ENCODE peak calls at places on chromosomes 3 and 15, in nine cellular contexts. One of them, this sample, is unnamed.
A peak's percentile ranks its signal among the peaks of the same experiment; 100 is the strongest.

GRCh38 chr3:194682189-194682588 is 3.5 kb upstream of the FAM43A start:
- DNase-seq in posterior cingulate gyrus: no peak
- DNase-seq in Right ventricle myocardium inferior: no peak
- DNase-seq in HCEC 1CT: no peak
- DNase-seq in activated effector memory CD4-positive, alpha-beta T cell treated with anti-CD3 and anti-CD28 coated beads, Interleukin-2, amount 50 U/mL, for 16 hours: peak; percentile 25
- DNase-seq in T-helper 1 cell: no peak
- DNase-seq in A549: peak; percentile 13
- DNase-seq in CD8-positive, alpha-beta memory T cell: no peak
- DNase-seq in H9: no peak
- DNase-seq in this sample: no peak

GRCh38 chr15:50145451-50145872 is 26.4 kb upstream of the ATP8B4 start:
- DNase-seq in posterior cingulate gyrus: no peak
- DNase-seq in Right ventricle myocardium inferior: no peak
- DNase-seq in HCEC 1CT: peak; percentile 75
- DNase-seq in activated effector memory CD4-positive, alpha-beta T cell treated with anti-CD3 and anti-CD28 coated beads, Interleukin-2, amount 50 U/mL, for 16 hours: no peak
- DNase-seq in T-helper 1 cell: no peak
- DNase-seq in A549: peak; percentile 65
- DNase-seq in CD8-positive, alpha-beta memory T cell: peak; percentile 30
- DNase-seq in H9: no peak
- DNase-seq in this sample: peak; percentile 61

GRCh38 chr3:192840143-192840836 is 77.4 kb downstream of the MB21D2 start:
- DNase-seq in posterior cingulate gyrus: no peak
- DNase-seq in Right ventricle myocardium inferior: no peak
- DNase-seq in HCEC 1CT: no peak
- DNase-seq in activated effector memory CD4-positive, alpha-beta T cell treated with anti-CD3 and anti-CD28 coated beads, Interleukin-2, amount 50 U/mL, for 16 hours: no peak
- DNase-seq in T-helper 1 cell: no peak
- DNase-seq in A549: no peak
- DNase-seq in CD8-positive, alpha-beta memory T cell: no peak
- DNase-seq in H9: no peak
- DNase-seq in this sample: no peak

GRCh38 chr3:195929452-195929851 is 21.1 kb upstream of the TNK2 start:
- DNase-seq in posterior cingulate gyrus: no peak
- DNase-seq in Right ventricle myocardium inferior: no peak
- DNase-seq in HCEC 1CT: no peak
- DNase-seq in activated effector memory CD4-positive, alpha-beta T cell treated with anti-CD3 and anti-CD28 coated beads, Interleukin-2, amount 50 U/mL, for 16 hours: no peak
- DNase-seq in T-helper 1 cell: no peak
- DNase-seq in A549: no peak
- DNase-seq in CD8-positive, alpha-beta memory T cell: no peak
- DNase-seq in H9: no peak
- DNase-seq in this sample: no peak

GRCh38 chr3:43290961-43291360 is 4.6 kb downstream of the SNRK start:
- DNase-seq in posterior cingulate gyrus: no peak
- DNase-seq in Right ventricle myocardium inferior: no peak
- DNase-seq in HCEC 1CT: peak; percentile 34
- DNase-seq in activated effector memory CD4-positive, alpha-beta T cell treated with anti-CD3 and anti-CD28 coated beads, Interleukin-2, amount 50 U/mL, for 16 hours: no peak
- DNase-seq in T-helper 1 cell: no peak
- DNase-seq in A549: no peak
- DNase-seq in CD8-positive, alpha-beta memory T cell: no peak
- DNase-seq in H9: no peak
- DNase-seq in this sample: no peak

GRCh38 chr3:104598848-104599501 is 767.7 kb upstream of the ALCAM start:
- DNase-seq in posterior cingulate gyrus: no peak
- DNase-seq in Right ventricle myocardium inferior: no peak
- DNase-seq in HCEC 1CT: no peak
- DNase-seq in activated effector memory CD4-positive, alpha-beta T cell treated with anti-CD3 and anti-CD28 coated beads, Interleukin-2, amount 50 U/mL, for 16 hours: no peak
- DNase-seq in T-helper 1 cell: no peak
- DNase-seq in A549: no peak
- DNase-seq in CD8-positive, alpha-beta memory T cell: no peak
- DNase-seq in H9: no peak
- DNase-seq in this sample: no peak

GRCh38 chr3:57983734-57984518 is 24.3 kb upstream of the FLNB start:
- DNase-seq in posterior cingulate gyrus: no peak
- DNase-seq in Right ventricle myocardium inferior: no peak
- DNase-seq in HCEC 1CT: peak; percentile 95
- DNase-seq in activated effector memory CD4-positive, alpha-beta T cell treated with anti-CD3 and anti-CD28 coated beads, Interleukin-2, amount 50 U/mL, for 16 hours: peak; percentile 69
- DNase-seq in T-helper 1 cell: no peak
- DNase-seq in A549: no peak
- DNase-seq in CD8-positive, alpha-beta memory T cell: no peak
- DNase-seq in H9: no peak
- DNase-seq in this sample: peak; percentile 93

GRCh38 chr3:59542276-59542675 is 492.5 kb upstream of the CFAP20DC start:
- DNase-seq in posterior cingulate gyrus: no peak
- DNase-seq in Right ventricle myocardium inferior: no peak
- DNase-seq in HCEC 1CT: no peak
- DNase-seq in activated effector memory CD4-positive, alpha-beta T cell treated with anti-CD3 and anti-CD28 coated beads, Interleukin-2, amount 50 U/mL, for 16 hours: no peak
- DNase-seq in T-helper 1 cell: no peak
- DNase-seq in A549: no peak
- DNase-seq in CD8-positive, alpha-beta memory T cell: no peak
- DNase-seq in H9: no peak
- DNase-seq in this sample: no peak

GRCh38 chr3:107987036-107987557 is 103.7 kb downstream of the CD47 start:
- DNase-seq in posterior cingulate gyrus: no peak
- DNase-seq in Right ventricle myocardium inferior: no peak
- DNase-seq in HCEC 1CT: peak; percentile 95
- DNase-seq in activated effector memory CD4-positive, alpha-beta T cell treated with anti-CD3 and anti-CD28 coated beads, Interleukin-2, amount 50 U/mL, for 16 hours: no peak
- DNase-seq in T-helper 1 cell: no peak
- DNase-seq in A549: no peak
- DNase-seq in CD8-positive, alpha-beta memory T cell: no peak
- DNase-seq in H9: no peak
- DNase-seq in this sample: no peak

GRCh38 chr3:105686324-105686897 is 182.4 kb downstream of the CBLB start:
- DNase-seq in posterior cingulate gyrus: no peak
- DNase-seq in Right ventricle myocardium inferior: no peak
- DNase-seq in HCEC 1CT: peak; percentile 42
- DNase-seq in activated effector memory CD4-positive, alpha-beta T cell treated with anti-CD3 and anti-CD28 coated beads, Interleukin-2, amount 50 U/mL, for 16 hours: no peak
- DNase-seq in T-helper 1 cell: no peak
- DNase-seq in A549: peak; percentile 10
- DNase-seq in CD8-positive, alpha-beta memory T cell: peak; percentile 44
- DNase-seq in H9: no peak
- DNase-seq in this sample: no peak

GRCh38 chr15:63264685-63265302 is 12.6 kb upstream of the APH1B start:
- DNase-seq in posterior cingulate gyrus: no peak
- DNase-seq in Right ventricle myocardium inferior: no peak
- DNase-seq in HCEC 1CT: peak; percentile 23
- DNase-seq in activated effector memory CD4-positive, alpha-beta T cell treated with anti-CD3 and anti-CD28 coated beads, Interleukin-2, amount 50 U/mL, for 16 hours: no peak
- DNase-seq in T-helper 1 cell: no peak
- DNase-seq in A549: no peak
- DNase-seq in CD8-positive, alpha-beta memory T cell: no peak
- DNase-seq in H9: no peak
- DNase-seq in this sample: peak; percentile 97

GRCh38 chr3:61595826-61596225 is 34.5 kb downstream of the PTPRG start:
- DNase-seq in posterior cingulate gyrus: no peak
- DNase-seq in Right ventricle myocardium inferior: no peak
- DNase-seq in HCEC 1CT: no peak
- DNase-seq in activated effector memory CD4-positive, alpha-beta T cell treated with anti-CD3 and anti-CD28 coated beads, Interleukin-2, amount 50 U/mL, for 16 hours: no peak
- DNase-seq in T-helper 1 cell: no peak
- DNase-seq in A549: no peak
- DNase-seq in CD8-positive, alpha-beta memory T cell: no peak
- DNase-seq in H9: no peak
- DNase-seq in this sample: no peak

GRCh38 chr3:179973024-179973423 is 63.7 kb downstream of the PEX5L start:
- DNase-seq in posterior cingulate gyrus: no peak
- DNase-seq in Right ventricle myocardium inferior: no peak
- DNase-seq in HCEC 1CT: no peak
- DNase-seq in activated effector memory CD4-positive, alpha-beta T cell treated with anti-CD3 and anti-CD28 coated beads, Interleukin-2, amount 50 U/mL, for 16 hours: no peak
- DNase-seq in T-helper 1 cell: no peak
- DNase-seq in A549: no peak
- DNase-seq in CD8-positive, alpha-beta memory T cell: no peak
- DNase-seq in H9: no peak
- DNase-seq in this sample: peak; percentile 27

GRCh38 chr3:56296361-56296760 is 171.9 kb downstream of the ERC2 start:
- DNase-seq in posterior cingulate gyrus: no peak
- DNase-seq in Right ventricle myocardium inferior: no peak
- DNase-seq in HCEC 1CT: no peak
- DNase-seq in activated effector memory CD4-positive, alpha-beta T cell treated with anti-CD3 and anti-CD28 coated beads, Interleukin-2, amount 50 U/mL, for 16 hours: no peak
- DNase-seq in T-helper 1 cell: no peak
- DNase-seq in A549: no peak
- DNase-seq in CD8-positive, alpha-beta memory T cell: no peak
- DNase-seq in H9: no peak
- DNase-seq in this sample: no peak

GRCh38 chr3:72664576-72664975 is 183.7 kb downstream of the SHQ1 start:
- DNase-seq in posterior cingulate gyrus: no peak
- DNase-seq in Right ventricle myocardium inferior: no peak
- DNase-seq in HCEC 1CT: no peak
- DNase-seq in activated effector memory CD4-positive, alpha-beta T cell treated with anti-CD3 and anti-CD28 coated beads, Interleukin-2, amount 50 U/mL, for 16 hours: no peak
- DNase-seq in T-helper 1 cell: no peak
- DNase-seq in A549: no peak
- DNase-seq in CD8-positive, alpha-beta memory T cell: no peak
- DNase-seq in H9: no peak
- DNase-seq in this sample: no peak

GRCh38 chr15:33956397-33956796 is 11.9 kb upstream of the CHRM5 start:
- DNase-seq in posterior cingulate gyrus: no peak
- DNase-seq in Right ventricle myocardium inferior: no peak
- DNase-seq in HCEC 1CT: no peak
- DNase-seq in activated effector memory CD4-positive, alpha-beta T cell treated with anti-CD3 and anti-CD28 coated beads, Interleukin-2, amount 50 U/mL, for 16 hours: no peak
- DNase-seq in T-helper 1 cell: no peak
- DNase-seq in A549: no peak
- DNase-seq in CD8-positive, alpha-beta memory T cell: no peak
- DNase-seq in H9: no peak
- DNase-seq in this sample: no peak

GRCh38 chr15:74616020-74616939 is 644 bp downstream of the CLK3 start:
- DNase-seq in posterior cingulate gyrus: no peak
- DNase-seq in Right ventricle myocardium inferior: peak; percentile 88
- DNase-seq in HCEC 1CT: peak; percentile 58
- DNase-seq in activated effector memory CD4-positive, alpha-beta T cell treated with anti-CD3 and anti-CD28 coated beads, Interleukin-2, amount 50 U/mL, for 16 hours: peak; percentile 88
- DNase-seq in T-helper 1 cell: peak; percentile 63
- DNase-seq in A549: no peak
- DNase-seq in CD8-positive, alpha-beta memory T cell: peak; percentile 77
- DNase-seq in H9: no peak
- DNase-seq in this sample: peak; percentile 37

GRCh38 chr3:171788546-171789351 is 21.5 kb downstream of the PLD1 start:
- DNase-seq in posterior cingulate gyrus: no peak
- DNase-seq in Right ventricle myocardium inferior: no peak
- DNase-seq in HCEC 1CT: peak; percentile 97
- DNase-seq in activated effector memory CD4-positive, alpha-beta T cell treated with anti-CD3 and anti-CD28 coated beads, Interleukin-2, amount 50 U/mL, for 16 hours: no peak
- DNase-seq in T-helper 1 cell: no peak
- DNase-seq in A549: no peak
- DNase-seq in CD8-positive, alpha-beta memory T cell: no peak
- DNase-seq in H9: no peak
- DNase-seq in this sample: peak; percentile 12

GRCh38 chr3:175186511-175186910 is 327.4 kb downstream of the NAALADL2 start:
- DNase-seq in posterior cingulate gyrus: no peak
- DNase-seq in Right ventricle myocardium inferior: no peak
- DNase-seq in HCEC 1CT: no peak
- DNase-seq in activated effector memory CD4-positive, alpha-beta T cell treated with anti-CD3 and anti-CD28 coated beads, Interleukin-2, amount 50 U/mL, for 16 hours: no peak
- DNase-seq in T-helper 1 cell: no peak
- DNase-seq in A549: no peak
- DNase-seq in CD8-positive, alpha-beta memory T cell: no peak
- DNase-seq in H9: no peak
- DNase-seq in this sample: no peak

GRCh38 chr15:101684384-101684783 is 32.2 kb upstream of the TM2D3 start:
- DNase-seq in posterior cingulate gyrus: no peak
- DNase-seq in Right ventricle myocardium inferior: no peak
- DNase-seq in HCEC 1CT: peak; percentile 61
- DNase-seq in activated effector memory CD4-positive, alpha-beta T cell treated with anti-CD3 and anti-CD28 coated beads, Interleukin-2, amount 50 U/mL, for 16 hours: no peak
- DNase-seq in T-helper 1 cell: no peak
- DNase-seq in A549: peak; percentile 58
- DNase-seq in CD8-positive, alpha-beta memory T cell: no peak
- DNase-seq in H9: no peak
- DNase-seq in this sample: no peak

GRCh38 chr15:41919201-41919820 is 25.5 kb upstream of the SPTBN5 start:
- DNase-seq in posterior cingulate gyrus: no peak
- DNase-seq in Right ventricle myocardium inferior: no peak
- DNase-seq in HCEC 1CT: no peak
- DNase-seq in activated effector memory CD4-positive, alpha-beta T cell treated with anti-CD3 and anti-CD28 coated beads, Interleukin-2, amount 50 U/mL, for 16 hours: no peak
- DNase-seq in T-helper 1 cell: no peak
- DNase-seq in A549: no peak
- DNase-seq in CD8-positive, alpha-beta memory T cell: no peak
- DNase-seq in H9: no peak
- DNase-seq in this sample: no peak

GRCh38 chr3:31934018-31934417 is 47.0 kb downstream of the OSBPL10 start:
- DNase-seq in posterior cingulate gyrus: no peak
- DNase-seq in Right ventricle myocardium inferior: no peak
- DNase-seq in HCEC 1CT: no peak
- DNase-seq in activated effector memory CD4-positive, alpha-beta T cell treated with anti-CD3 and anti-CD28 coated beads, Interleukin-2, amount 50 U/mL, for 16 hours: no peak
- DNase-seq in T-helper 1 cell: no peak
- DNase-seq in A549: no peak
- DNase-seq in CD8-positive, alpha-beta memory T cell: no peak
- DNase-seq in H9: no peak
- DNase-seq in this sample: no peak

GRCh38 chr3:184460276-184460675 is 80.4 kb downstream of the CHRD start:
- DNase-seq in posterior cingulate gyrus: no peak
- DNase-seq in Right ventricle myocardium inferior: no peak
- DNase-seq in HCEC 1CT: no peak
- DNase-seq in activated effector memory CD4-positive, alpha-beta T cell treated with anti-CD3 and anti-CD28 coated beads, Interleukin-2, amount 50 U/mL, for 16 hours: no peak
- DNase-seq in T-helper 1 cell: no peak
- DNase-seq in A549: no peak
- DNase-seq in CD8-positive, alpha-beta memory T cell: no peak
- DNase-seq in H9: no peak
- DNase-seq in this sample: no peak

GRCh38 chr3:105274958-105275357 is 91.8 kb upstream of the ALCAM start:
- DNase-seq in posterior cingulate gyrus: no peak
- DNase-seq in Right ventricle myocardium inferior: no peak
- DNase-seq in HCEC 1CT: peak; percentile 85
- DNase-seq in activated effector memory CD4-positive, alpha-beta T cell treated with anti-CD3 and anti-CD28 coated beads, Interleukin-2, amount 50 U/mL, for 16 hours: no peak
- DNase-seq in T-helper 1 cell: no peak
- DNase-seq in A549: no peak
- DNase-seq in CD8-positive, alpha-beta memory T cell: no peak
- DNase-seq in H9: no peak
- DNase-seq in this sample: no peak

GRCh38 chr3:108555966-108556581 is 33.2 kb downstream of the CIP2A start:
- DNase-seq in posterior cingulate gyrus: no peak
- DNase-seq in Right ventricle myocardium inferior: no peak
- DNase-seq in HCEC 1CT: no peak
- DNase-seq in activated effector memory CD4-positive, alpha-beta T cell treated with anti-CD3 and anti-CD28 coated beads, Interleukin-2, amount 50 U/mL, for 16 hours: no peak
- DNase-seq in T-helper 1 cell: no peak
- DNase-seq in A549: no peak
- DNase-seq in CD8-positive, alpha-beta memory T cell: no peak
- DNase-seq in H9: no peak
- DNase-seq in this sample: no peak

GRCh38 chr3:124890573-124891190 is 3.5 kb upstream of the ITGB5 start:
- DNase-seq in posterior cingulate gyrus: no peak
- DNase-seq in Right ventricle myocardium inferior: no peak
- DNase-seq in HCEC 1CT: no peak
- DNase-seq in activated effector memory CD4-positive, alpha-beta T cell treated with anti-CD3 and anti-CD28 coated beads, Interleukin-2, amount 50 U/mL, for 16 hours: no peak
- DNase-seq in T-helper 1 cell: no peak
- DNase-seq in A549: no peak
- DNase-seq in CD8-positive, alpha-beta memory T cell: no peak
- DNase-seq in H9: no peak
- DNase-seq in this sample: no peak